ENCODE peak calls at places on chromosomes 16 and 17, in five cellular contexts. O is K562, R is WTC11, T is GM12878, H is HepG2. M is an unnamed sample.

GRCh38 chr17:1643293-1643998 is 2.1 kb downstream of the SCARF1 start:
- DNase-seq in R (peak), O (no peak), H (no peak), T (no peak), M (no peak)

GRCh38 chr17:187130-187529 is 5.7 kb upstream of the DOC2B start:
- DNase-seq in R (no peak), O (no peak), H (no peak), T (no peak), M (no peak)

GRCh38 chr16:4913774-4914525 is 23.0 kb downstream of the PPL start:
- DNase-seq in O (no peak), H (no peak), R (no peak), T (no peak), M (no peak)

GRCh38 chr17:62565817-62566216 is 61.7 kb upstream of the MRC2 start:
- DNase-seq in O (no peak), H (no peak), T (no peak), R (no peak), M (no peak)

GRCh38 chr16:56741399-56741798 is 11.5 kb downstream of the NUP93 start:
- DNase-seq in H (no peak), R (no peak), T (no peak), O (no peak), M (no peak)

GRCh38 chr17:17935321-17936271 is 36.6 kb downstream of the TOM1L2 start:
- DNase-seq in H (peak), O (no peak), T (no peak), R (no peak), M (no peak)

GRCh38 chr16:31268891-31269290 is 9.1 kb downstream of the ITGAM start:
- DNase-seq in H (no peak), T (no peak), R (no peak), O (no peak), M (peak)

GRCh38 chr16:12062343-12063003 is 85.9 kb downstream of the SNX29 start:
- DNase-seq in O (no peak), R (no peak), T (no peak), H (no peak), M (no peak)

GRCh38 chr17:59427425-59427921 is 96.0 kb downstream of the YPEL2 start:
- DNase-seq in T (no peak), R (no peak), O (no peak), H (no peak), M (no peak)

GRCh38 chr17:77193653-77194052 is 52.9 kb downstream of the SEC14L1 start:
- DNase-seq in T (no peak), O (no peak), H (no peak), R (no peak), M (no peak)

GRCh38 chr16:11506816-11507305 is 79.9 kb downstream of the LITAF start:
- DNase-seq in R (no peak), T (no peak), H (no peak), O (no peak), M (no peak)

GRCh38 chr17:68861602-68862001 is 93.6 kb downstream of the ABCA8 start:
- DNase-seq in H (no peak), T (no peak), R (no peak), O (no peak), M (no peak)

GRCh38 chr16:57538235-57538711 is 1.9 kb upstream of the CCDC102A start:
- DNase-seq in T (no peak), O (no peak), H (no peak), R (no peak), M (peak)

GRCh38 chr17:73363788-73364522 is 52.2 kb upstream of the CDC42EP4 start:
- DNase-seq in O (no peak), H (peak), R (peak), T (no peak), M (no peak)

GRCh38 chr17:40870136-40870535 is 3.1 kb upstream of the KRT12 start:
- DNase-seq in H (no peak), R (no peak), T (no peak), O (no peak), M (no peak)

GRCh38 chr17:32852811-32853210 is 24.1 kb downstream of the MYO1D start:
- DNase-seq in T (no peak), H (no peak), O (no peak), R (no peak), M (no peak)

GRCh38 chr17:63494300-63494928 is 17.6 kb downstream of the ACE start:
- DNase-seq in O (no peak), H (no peak), R (no peak), T (no peak), M (no peak)

GRCh38 chr16:75733305-75734141 is 7.2 kb upstream of the CPHXL start:
- DNase-seq in T (no peak), H (no peak), O (peak), R (no peak), M (no peak)

GRCh38 chr16:49337814-49338350 is 35.7 kb upstream of the C16orf78 start:
- DNase-seq in R (no peak), H (no peak), O (no peak), T (no peak), M (peak)

GRCh38 chr17:1693339-1693738 is 8.7 kb upstream of the PRPF8 start:
- DNase-seq in R (no peak), O (no peak), T (no peak), H (no peak), M (no peak)

GRCh38 chr17:50187741-50188520 is 13.5 kb downstream of the COL1A1 start:
- DNase-seq in T (no peak), H (no peak), R (no peak), O (no peak), M (no peak)

GRCh38 chr16:13392341-13392740 is 490.9 kb downstream of the SHISA9 start:
- DNase-seq in R (no peak), O (no peak), H (no peak), T (no peak), M (no peak)

GRCh38 chr16:26762596-26762995 is 304.1 kb upstream of the C16orf82 start:
- DNase-seq in H (no peak), O (no peak), T (no peak), R (peak), M (no peak)

GRCh38 chr16:79334127-79334526 is 266.4 kb downstream of the MAF start:
- DNase-seq in T (no peak), R (peak), O (peak), H (peak), M (peak)

GRCh38 chr17:68592667-68593330 is 8.4 kb downstream of the FAM20A start:
- DNase-seq in R (no peak), H (no peak), O (no peak), T (no peak), M (no peak)

GRCh38 chr17:31550389-31551056 is 159.0 kb downstream of the RAB11FIP4 start:
- DNase-seq in T (no peak), O (no peak), R (no peak), H (no peak), M (no peak)

GRCh38 chr17:31549525-31550388 is 158.3 kb downstream of the RAB11FIP4 start:
- DNase-seq in H (peak), R (peak), T (peak), O (peak), M (peak)

GRCh38 chr17:31548709-31549108 is 157.2 kb downstream of the RAB11FIP4 start:
- DNase-seq in H (no peak), O (peak), R (no peak), T (no peak), M (no peak)

GRCh38 chr17:31546650-31547049 is 155.2 kb downstream of the RAB11FIP4 start:
- DNase-seq in R (no peak), O (no peak), H (no peak), T (no peak), M (no peak)

DNA sequence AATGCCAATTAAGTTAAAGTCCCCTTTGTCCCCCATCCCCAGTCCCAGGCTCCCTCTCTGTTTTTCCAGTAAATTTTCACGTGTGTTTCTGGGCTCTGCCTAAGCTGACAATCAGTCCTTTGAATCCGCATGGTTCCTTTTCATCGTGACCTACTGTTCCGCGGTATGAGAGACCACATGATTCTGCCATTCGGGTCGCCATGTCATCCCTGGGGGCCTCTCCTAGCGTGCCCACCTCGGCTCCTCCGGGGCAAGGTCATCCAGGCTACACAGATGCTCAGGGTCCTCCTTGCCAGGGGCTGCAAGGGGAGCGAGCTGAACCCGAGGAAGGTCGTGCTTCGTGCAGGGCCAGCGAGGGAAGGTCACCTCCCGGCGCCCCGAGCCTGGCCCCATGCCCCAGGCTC is 157.6 kb downstream of the RAB11FIP4 start:
- DNase-seq in H (peak), O (no peak), T (no peak), R (no peak), M (no peak)
- TF ChIP-seq ATF2 in H (no peak), O (no peak), T (no peak), R (no peak), M (no peak)

DNA sequence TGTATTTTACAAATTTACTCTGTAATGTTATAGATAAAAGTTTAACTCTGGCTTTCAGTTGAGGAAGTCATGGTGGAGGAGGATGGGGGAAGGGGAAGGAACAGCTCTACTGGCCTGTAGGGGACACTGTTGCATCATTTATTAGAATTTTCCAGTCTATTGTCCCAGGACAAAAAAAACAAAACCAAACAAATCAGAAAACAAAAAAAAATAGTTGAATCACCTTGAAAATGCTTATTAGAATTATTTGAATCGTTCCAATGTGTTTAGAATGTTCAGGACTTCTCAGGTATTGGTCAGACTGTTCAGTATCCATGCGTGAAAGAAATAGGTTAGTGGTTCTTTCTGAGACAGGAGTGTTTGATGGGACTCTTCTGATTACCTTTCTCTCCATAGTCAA is 242.0 kb downstream of the FTO start:
- DNase-seq in R (no peak), T (no peak), H (peak), O (peak), M (no peak)
- TF ChIP-seq ATF2 in R (no peak), T (no peak), H (no peak), O (no peak), M (no peak)

DNA sequence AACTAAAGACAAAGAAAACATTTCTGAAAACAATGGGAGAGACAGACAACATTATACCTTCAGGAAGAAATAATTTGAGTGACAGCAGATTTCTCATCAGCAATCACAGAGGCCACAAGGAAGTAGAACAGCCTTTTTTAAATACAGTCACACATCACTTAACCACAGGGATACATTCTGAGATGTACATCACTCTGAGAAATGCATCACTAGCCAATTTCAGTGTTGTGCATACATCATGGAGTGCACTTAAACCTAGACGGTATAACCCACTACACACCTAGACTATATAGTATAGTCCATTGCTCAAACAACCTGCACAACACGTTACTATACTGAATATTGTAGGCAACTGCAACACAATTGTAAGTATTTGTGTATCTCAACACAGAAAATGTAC is 24.9 kb upstream of the ALOX12 start:
- DNase-seq in H (no peak), O (no peak), R (no peak), T (no peak), M (no peak)
- TF ChIP-seq ATF2 in H (no peak), O (no peak), R (no peak), T (no peak), M (no peak)

DNA sequence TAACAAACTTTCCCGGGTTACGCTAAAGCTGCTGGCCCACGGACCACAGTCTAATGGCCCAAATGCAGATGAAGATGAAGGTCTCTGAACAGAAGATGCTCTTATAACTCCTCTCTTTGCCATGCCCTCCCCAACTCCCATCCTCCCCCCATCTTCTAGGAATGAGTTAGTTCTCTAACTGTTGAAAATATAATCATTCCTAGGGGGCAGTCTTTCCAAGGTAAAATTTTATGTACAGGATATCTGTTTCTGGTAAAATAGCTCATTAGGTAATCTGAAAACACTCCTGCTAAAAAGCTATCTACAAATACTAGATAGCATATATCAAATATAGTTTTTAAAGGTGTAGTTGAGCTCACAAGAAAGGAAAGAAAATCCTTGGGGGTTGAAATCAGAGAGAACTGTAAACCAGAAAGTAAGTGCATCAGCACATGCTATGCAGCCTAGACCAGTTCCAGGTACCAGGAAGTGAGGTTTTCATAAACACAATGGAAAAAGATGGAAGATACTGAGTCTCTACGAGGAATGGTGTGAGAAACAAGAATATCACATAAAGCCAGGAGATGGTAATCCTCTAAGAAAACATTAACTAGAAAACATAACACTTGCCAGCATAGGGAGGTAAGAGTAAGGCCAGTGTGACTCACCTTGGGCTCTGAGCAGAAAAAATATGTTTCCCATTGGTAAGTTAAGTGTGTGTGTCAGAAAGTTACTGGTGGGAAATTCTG is 38.1 kb downstream of the CMC2 start:
- DNase-seq in H (no peak), O (no peak), T (no peak), R (no peak), M (no peak)
- TF ChIP-seq ATF2 in H (no peak), O (no peak), T (no peak), R (no peak), M (no peak)

GRCh38 chr16:85428899-85429775 is 184.0 kb upstream of the GSE1 start:
- DNase-seq in O (no peak), H (no peak), R (peak), T (no peak), M (no peak)
- TF ChIP-seq ATF2 in O (peak), H (no peak), R (no peak), T (no peak), M (no peak)

M was measured in H1.